ENCODE peak calls at places on chromosomes 12 and 14, in five cellular contexts. I is lower lobe of right lung; J is activated CD8-positive, alpha-beta T cell treated with anti-CD3 and anti-CD28 coated beads for 36 hours; F is stimulated activated CD4-positive, alpha-beta T cell treated with anti-CD3 and anti-CD28 coated beads, TNF-alpha, amount 100 ng/mL, for 4 hours; K is right cardiac atrium. C is an unnamed sample.

GRCh38 chr12:111271674-111272418 is 97.0 kb downstream of the PHETA1 start:
- DNase-seq in I (no peak), F (no peak), K (no peak), J (peak), C (no peak)

GRCh38 chr12:21073822-21074460 is 57.1 kb upstream of the SLCO1B1 start:
- DNase-seq in K (no peak), F (no peak), I (no peak), J (no peak), C (no peak)

GRCh38 chr12:67671419-67671818 is 22.9 kb downstream of the DYRK2 start:
- DNase-seq in I (no peak), F (no peak), K (no peak), J (no peak), C (no peak)

GRCh38 chr12:113432976-113433375 is 10.8 kb downstream of the SDSL start:
- DNase-seq in J (no peak), I (no peak), F (no peak), K (no peak), C (no peak)

GRCh38 chr12:130178291-130178690 is 16.0 kb downstream of the FZD10 start:
- DNase-seq in J (no peak), K (no peak), F (no peak), I (no peak), C (no peak)

GRCh38 chr12:123891516-123892179 is 81.0 kb downstream of the CCDC92 start:
- DNase-seq in F (no peak), J (no peak), I (no peak), K (no peak), C (no peak)

GRCh38 chr12:131271724-131272123 is 318.0 kb downstream of the ADGRD1 start:
- DNase-seq in F (no peak), I (no peak), J (no peak), K (no peak), C (no peak)

GRCh38 chr12:586318-587071 is 76.8 kb downstream of the NINJ2 start:
- DNase-seq in K (no peak), F (no peak), J (no peak), I (no peak), C (no peak)

GRCh38 chr12:42094277-42094676 is 50.4 kb downstream of the GXYLT1 start:
- DNase-seq in I (no peak), K (no peak), J (peak), F (peak), C (no peak)

GRCh38 chr12:80509781-80510556 is 65.9 kb downstream of the PTPRQ start:
- DNase-seq in I (no peak), K (no peak), J (no peak), F (no peak), C (no peak)

GRCh38 chr14:64649383-64649998 is 54.7 kb upstream of the PLEKHG3 start:
- DNase-seq in I (no peak), J (no peak), K (no peak), F (no peak), C (no peak)

GRCh38 chr12:24854908-24855307 is 94.0 kb downstream of the BCAT1 start:
- DNase-seq in F (no peak), I (no peak), K (no peak), J (no peak), C (no peak)

GRCh38 chr12:91565816-91566215 is 383.2 kb upstream of the DCN start:
- DNase-seq in K (no peak), I (no peak), F (no peak), J (no peak), C (no peak)

C was measured in H7.